ENCODE peak calls at places on chromosome 4, in eight cellular contexts. O is stomach; V is activated T-helper 1 cell treated with anti-CD3 and anti-CD28 coated beads, Interleukin-12 subunit alpha, Interleukin-12 subunit beta, Interleukin-2, Interleukin-4 antibody, amounts not matched to agents 30 ng/mL and 10 ng/mL and 1 ng/mL, durations not matched to agents 14 hours and 24 hours and 36 hours; L is AG20443; N is stimulated activated CD4-positive, alpha-beta T cell treated with anti-CD3 and anti-CD28 coated beads, Interleukin-4, amount 100 ng/mL, for 48 hours; P is nephron progenitor cell; F is germinal center; K is NCI-H460. Y is an unnamed sample.

GRCh38 chr4:13344216-13344615 is 139.9 kb downstream of the RAB28 start:
- DNase-seq in F (no peak), N (no peak), K (no peak), P (no peak), V (no peak), L (peak), O (no peak), Y (no peak)

GRCh38 chr4:64539234-64539849 is 130.1 kb upstream of the TECRL start:
- DNase-seq in F (peak), K (peak), L (peak), P (peak), O (peak), N (peak), V (peak), Y (no peak)

GRCh38 chr4:106032851-106033286 is 137.6 kb downstream of the NPNT start:
- DNase-seq in V (no peak), L (peak), F (no peak), P (no peak), O (no peak), K (no peak), N (no peak), Y (no peak)

GRCh38 chr4:138927065-138927464 is 88.5 kb upstream of the NOCT start:
- DNase-seq in K (no peak), V (no peak), P (no peak), N (no peak), L (no peak), F (no peak), O (no peak), Y (no peak)

GRCh38 chr4:168540086-168540864 is 43.4 kb downstream of the PALLD start:
- DNase-seq in F (no peak), L (peak), N (no peak), O (no peak), V (no peak), P (no peak), K (peak), Y (peak)

GRCh38 chr4:149910604-149911367 is 95.1 kb upstream of the IQCM start:
- DNase-seq in N (no peak), K (no peak), P (no peak), L (no peak), V (no peak), O (no peak), F (no peak), Y (no peak)

GRCh38 chr4:70722199-70722791 is 531 bp downstream of the RUFY3 start:
- DNase-seq in P (no peak), K (no peak), L (peak), F (no peak), O (no peak), N (no peak), V (no peak), Y (no peak)

GRCh38 chr4:41932988-41933387 is 2.2 kb upstream of the TMEM33 start:
- DNase-seq in O (no peak), P (no peak), F (no peak), L (no peak), K (no peak), N (no peak), V (no peak), Y (no peak)

GRCh38 chr4:123659759-123660158 is 263.2 kb downstream of the SPRY1 start:
- DNase-seq in N (no peak), F (no peak), V (no peak), L (no peak), K (no peak), O (no peak), P (no peak), Y (no peak)

GRCh38 chr4:123064390-123064789 is 142.0 kb upstream of the NUDT6 start:
- DNase-seq in O (no peak), V (no peak), N (no peak), P (no peak), K (no peak), L (no peak), F (no peak), Y (no peak)